ENCODE peak calls at places on chromosomes 5 and 9, in nine cellular contexts. L, C, O, X, W, N, I, V and H are unnamed samples.
A peak's percentile ranks its signal among the peaks of the same experiment; 100 is the strongest.

GRCh38 chr9:113153599-113153998 is 2.8 kb downstream of the SLC31A2 start:
- DNase-seq in L (no peak), C (no peak), O (no peak), X (no peak), W (no peak), N (no peak), I (no peak), V (no peak), H (no peak)

GRCh38 chr9:16134351-16134750 is 581.5 kb downstream of the CCDC171 start:
- DNase-seq in L (no peak), C (no peak), O (no peak), X (no peak), W (no peak), N (no peak), I (no peak), V (no peak), H (no peak)

GRCh38 chr9:27037499-27037898 is 32.0 kb upstream of the LRRC19 start:
- DNase-seq in L (no peak), C (no peak), O (no peak), X (no peak), W (no peak), N (no peak), I (no peak), V (no peak), H (no peak)

GRCh38 chr9:128027166-128027539 is 40.0 kb downstream of the NAIF1 start:
- DNase-seq in L (no peak), C (peak; percentile 49), O (no peak), X (no peak), W (peak; percentile 40), N (no peak), I (no peak), V (no peak), H (peak; percentile 56)

GRCh38 chr5:121725450-121725849 is 126.2 kb upstream of the FTMT start:
- DNase-seq in L (no peak), C (no peak), O (no peak), X (no peak), W (no peak), N (no peak), I (no peak), V (no peak), H (no peak)

GRCh38 chr5:148796931-148797330 is 29.5 kb upstream of the ADRB2 start:
- DNase-seq in L (peak; percentile 55), C (no peak), O (no peak), X (no peak), W (no peak), N (no peak), I (no peak), V (no peak), H (no peak)

GRCh38 chr5:138654281-138654867 is 79.2 kb upstream of the HSPA9 start:
- DNase-seq in L (no peak), C (peak; percentile 66), O (peak; percentile 48), X (no peak), W (peak; percentile 75), N (no peak), I (peak; percentile 64), V (peak; percentile 87), H (peak; percentile 88)

GRCh38 chr5:390571-391491 is 52.1 kb upstream of the EXOC3 start:
- DNase-seq in L (no peak), C (peak; percentile 7), O (peak; percentile 58), X (peak; percentile 16), W (no peak), N (peak; percentile 38), I (peak; percentile 26), V (no peak), H (peak; percentile 4)

GRCh38 chr9:91776409-91777365 is 173.3 kb downstream of the ROR2 start:
- DNase-seq in L (peak; percentile 53), C (no peak), O (no peak), X (peak; percentile 3), W (no peak), N (no peak), I (no peak), V (no peak), H (no peak)

GRCh38 chr9:100099722-100100042 is 639 bp downstream of the INVS start:
- DNase-seq in L (no peak), C (no peak), O (no peak), X (no peak), W (peak; percentile 25), N (no peak), I (peak; percentile 32), V (no peak), H (no peak)

GRCh38 chr9:101995231-101995630 is 256.8 kb upstream of the GRIN3A start:
- DNase-seq in L (peak; percentile 62), C (no peak), O (no peak), X (no peak), W (no peak), N (peak; percentile 62), I (no peak), V (no peak), H (no peak)

GRCh38 chr9:101991926-101992325 is 253.5 kb upstream of the GRIN3A start:
- DNase-seq in L (no peak), C (no peak), O (no peak), X (no peak), W (no peak), N (no peak), I (no peak), V (no peak), H (no peak)
- TF ChIP-seq CTCF in L (no peak), C (no peak), O (no peak), X (no peak), W (no peak), N (no peak), I (no peak), V (no peak), H (no peak)

GRCh38 chr5:179553006-179553405 is 2.7 kb downstream of the RUFY1 start:
- DNase-seq in L (no peak), C (no peak), O (no peak), X (no peak), W (no peak), N (no peak), I (no peak), V (no peak), H (no peak)

GRCh38 chr5:179554981-179555380 is 4.6 kb downstream of the RUFY1 start:
- DNase-seq in L (no peak), C (no peak), O (no peak), X (no peak), W (no peak), N (no peak), I (no peak), V (no peak), H (no peak)

GRCh38 chr5:179553875-179554274 is 3.5 kb downstream of the RUFY1 start:
- DNase-seq in L (peak; percentile 86), C (no peak), O (peak; percentile 67), X (no peak), W (no peak), N (peak; percentile 19), I (no peak), V (no peak), H (no peak)

GRCh38 chr5:179549973-179550510 is 312 bp upstream of the RUFY1 start:
- DNase-seq in L (no peak), C (peak; percentile 60), O (no peak), X (no peak), W (peak; percentile 67), N (no peak), I (peak; percentile 71), V (no peak), H (no peak)

DNA sequence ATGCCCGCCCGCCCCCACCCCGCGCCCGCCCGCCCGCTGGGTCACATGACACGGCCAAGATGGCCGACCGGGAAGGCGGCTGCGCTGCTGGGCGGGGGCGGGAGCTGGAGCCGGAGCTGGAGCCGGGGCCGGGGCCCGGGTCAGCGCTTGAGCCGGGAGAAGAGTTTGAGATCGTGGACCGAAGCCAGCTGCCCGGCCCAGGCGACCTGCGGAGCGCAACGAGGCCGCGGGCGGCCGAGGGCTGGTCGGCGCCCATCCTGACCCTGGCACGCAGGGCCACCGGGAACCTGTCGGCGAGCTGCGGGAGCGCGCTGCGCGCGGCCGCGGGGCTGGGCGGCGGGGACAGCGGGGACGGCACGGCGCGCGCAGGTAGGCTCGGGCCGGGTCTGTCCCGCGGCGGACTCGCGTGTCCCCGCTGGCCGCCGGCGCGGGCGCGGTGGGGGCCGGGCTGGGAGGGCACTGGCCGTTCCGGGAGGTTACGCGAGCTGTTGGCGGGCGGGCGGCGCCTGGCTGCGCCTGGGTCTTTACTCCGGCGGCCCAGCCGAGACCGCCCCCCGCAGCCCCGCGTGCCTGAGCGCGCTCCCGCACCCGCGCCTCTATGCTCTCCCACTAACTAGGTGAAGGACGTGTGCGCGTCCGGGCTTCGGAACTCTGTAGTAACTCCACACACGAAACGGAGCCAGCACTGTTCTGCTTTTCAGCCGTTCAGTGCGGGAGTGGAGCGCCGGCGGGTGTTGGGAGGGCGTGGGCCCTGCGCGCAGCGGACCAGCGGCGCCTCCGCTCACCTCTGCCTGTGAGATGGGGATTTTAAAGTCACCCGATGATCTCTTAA is at the start of gene RUFY1:
- DNase-seq in L (peak; percentile 79), C (peak; percentile 79), O (peak; percentile 91), X (peak; percentile 88), W (peak; percentile 86), N (peak; percentile 82), I (peak; percentile 84), V (peak; percentile 81), H (peak; percentile 69)
- TF ChIP-seq CTCF in L (no peak), C (peak; percentile 22), O (no peak), X (no peak), W (no peak), N (no peak), I (no peak), V (peak; percentile 2), H (no peak)

GRCh38 chr5:110716247-110717245 is 9.9 kb downstream of the TMEM232 start:
- DNase-seq in L (no peak), C (no peak), O (no peak), X (no peak), W (no peak), N (peak; percentile 8), I (no peak), V (no peak), H (no peak)
- TF ChIP-seq CTCF in L (no peak), C (no peak), O (peak; percentile 41), X (no peak), W (no peak), N (no peak), I (peak; percentile 29), V (peak; percentile 18), H (no peak)

GRCh38 chr5:124302504-124302903 is 443.9 kb downstream of the ZNF608 start:
- DNase-seq in L (no peak), C (no peak), O (no peak), X (no peak), W (no peak), N (no peak), I (no peak), V (no peak), H (no peak)

GRCh38 chr5:124297826-124298225 is 448.6 kb downstream of the ZNF608 start:
- DNase-seq in L (no peak), C (no peak), O (no peak), X (no peak), W (no peak), N (no peak), I (no peak), V (no peak), H (no peak)

GRCh38 chr5:124301850-124302249 is 444.6 kb downstream of the ZNF608 start:
- DNase-seq in L (no peak), C (no peak), O (no peak), X (no peak), W (no peak), N (no peak), I (no peak), V (no peak), H (no peak)

DNA sequence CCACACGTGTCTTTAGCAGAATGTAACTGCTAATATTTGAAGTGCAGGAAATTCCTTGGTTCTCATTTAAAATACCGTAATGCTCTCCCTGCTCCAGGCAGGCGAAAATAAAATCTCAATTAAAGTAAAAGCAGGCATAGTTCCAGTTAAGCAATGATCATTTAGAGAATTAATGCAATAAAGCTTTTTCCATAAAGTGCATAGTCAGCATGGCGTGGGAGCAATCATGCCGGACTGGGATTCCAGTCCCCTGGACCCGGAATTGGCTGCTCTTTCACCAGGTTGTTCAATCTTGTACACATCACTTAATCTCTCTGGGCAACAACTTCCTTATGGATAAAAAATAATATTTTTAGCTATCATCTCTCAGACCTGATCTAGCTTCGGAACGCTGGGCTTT is 445.2 kb downstream of the ZNF608 start:
- DNase-seq in L (no peak), C (no peak), O (no peak), X (no peak), W (no peak), N (no peak), I (no peak), V (no peak), H (no peak)
- TF ChIP-seq CTCF in L (no peak), C (no peak), O (no peak), X (no peak), W (no peak), N (no peak), I (no peak), V (no peak), H (no peak)